ENCODE peak calls at places on chromosomes 2 and 18, in six cellular contexts. C is aorta, B is heart left ventricle, H is uterus, Z is heart right ventricle, I is PC-3. N is an unnamed sample.

GRCh38 chr2:54899576-54900200 is 150.6 kb downstream of the RTN4 start:
- DNase-seq in C (no peak), I (peak), B (no peak), H (no peak), Z (no peak), N (no peak)

GRCh38 chr18:62325806-62326645 is 916 bp downstream of the TNFRSF11A start:
- DNase-seq in H (no peak), B (no peak), C (peak), Z (no peak), I (peak), N (no peak)

GRCh38 chr18:39448942-39449341 is 1883.3 kb upstream of the CELF4 start:
- DNase-seq in B (no peak), H (no peak), C (no peak), I (peak), Z (no peak), N (no peak)

GRCh38 chr2:199606193-199606780 is 148.5 kb upstream of the SATB2 start:
- DNase-seq in B (no peak), Z (no peak), C (no peak), I (peak), H (no peak), N (no peak)

GRCh38 chr18:45938488-45938935 is 28.6 kb downstream of the EPG5 start:
- DNase-seq in I (no peak), C (no peak), Z (no peak), B (no peak), H (no peak), N (no peak)

GRCh38 chr2:187917535-187917934 is 363.3 kb upstream of the TFPI start:
- DNase-seq in I (peak), Z (no peak), B (no peak), H (no peak), C (no peak), N (no peak)

GRCh38 chr2:167264380-167264779 is 376.1 kb downstream of the XIRP2 start:
- DNase-seq in I (peak), C (no peak), B (no peak), Z (no peak), H (no peak), N (no peak)

GRCh38 chr2:120445431-120446143 is 99.7 kb downstream of the INHBB start:
- DNase-seq in H (no peak), I (peak), B (no peak), C (no peak), Z (no peak), N (no peak)

GRCh38 chr2:2910259-2910658 is 467.4 kb downstream of the EIPR1 start:
- DNase-seq in I (no peak), C (no peak), Z (no peak), H (no peak), B (no peak), N (no peak)

GRCh38 chr18:25826377-25826776 is 264.0 kb downstream of the SS18 start:
- DNase-seq in B (no peak), H (no peak), I (no peak), Z (no peak), C (no peak), N (no peak)

GRCh38 chr2:29031046-29031445 is 43.3 kb downstream of the PCARE start:
- DNase-seq in I (no peak), C (no peak), Z (no peak), H (no peak), B (no peak), N (no peak)

GRCh38 chr2:172131713-172132555 is 29.2 kb upstream of the DLX2 start:
- DNase-seq in H (no peak), I (no peak), B (no peak), Z (no peak), C (no peak), N (no peak)

GRCh38 chr2:221085376-221085900 is 486.7 kb downstream of the EPHA4 start:
- DNase-seq in B (no peak), I (no peak), C (no peak), H (no peak), Z (no peak), N (no peak)

GRCh38 chr2:172195836-172196376 is 93.2 kb upstream of the DLX2 start:
- DNase-seq in I (peak), B (no peak), H (no peak), Z (no peak), C (no peak), N (no peak)

GRCh38 chr2:23425338-23425871 is 40.4 kb downstream of the KLHL29 start:
- DNase-seq in B (no peak), H (no peak), I (no peak), Z (no peak), C (no peak), N (peak)

GRCh38 chr18:58979615-58980014 is 114.9 kb downstream of the ZNF532 start:
- DNase-seq in C (no peak), B (no peak), Z (no peak), H (no peak), I (no peak), N (no peak)

GRCh38 chr18:58988595-58988994 is 123.9 kb downstream of the ZNF532 start:
- DNase-seq in C (no peak), Z (no peak), I (no peak), H (no peak), B (no peak), N (no peak)

GRCh38 chr18:58978916-58979315 is 114.2 kb downstream of the ZNF532 start:
- DNase-seq in B (no peak), I (no peak), C (no peak), H (no peak), Z (no peak), N (no peak)

GRCh38 chr18:58980991-58981390 is 116.3 kb downstream of the ZNF532 start:
- DNase-seq in Z (no peak), I (no peak), C (no peak), H (no peak), B (no peak), N (no peak)

DNA sequence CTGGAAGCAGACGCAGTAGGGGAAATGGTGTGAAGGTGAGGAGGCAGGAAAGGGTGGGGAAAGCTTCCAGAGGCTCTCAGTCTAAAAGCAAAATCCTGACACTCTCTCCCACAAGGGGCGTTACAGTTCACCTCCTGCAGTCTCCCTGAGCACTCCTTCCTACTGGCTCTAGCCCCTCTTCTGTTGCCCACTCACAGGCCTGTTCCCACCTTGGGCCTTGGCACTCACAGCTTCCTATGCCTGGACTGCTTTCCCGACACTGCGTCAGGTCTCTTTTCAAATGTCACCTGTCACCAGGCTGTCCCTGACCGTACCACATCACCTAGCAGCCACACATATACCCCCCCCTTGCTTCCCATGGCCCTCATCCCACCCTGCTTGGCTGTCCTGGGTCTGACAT is 118.6 kb downstream of the ZNF532 start:
- DNase-seq in C (no peak), I (no peak), H (no peak), B (peak), Z (no peak), N (no peak)
- H3K27ac ChIP-seq in C (no peak), I (no peak), H (no peak), B (no peak), Z (peak), N (peak)

DNA sequence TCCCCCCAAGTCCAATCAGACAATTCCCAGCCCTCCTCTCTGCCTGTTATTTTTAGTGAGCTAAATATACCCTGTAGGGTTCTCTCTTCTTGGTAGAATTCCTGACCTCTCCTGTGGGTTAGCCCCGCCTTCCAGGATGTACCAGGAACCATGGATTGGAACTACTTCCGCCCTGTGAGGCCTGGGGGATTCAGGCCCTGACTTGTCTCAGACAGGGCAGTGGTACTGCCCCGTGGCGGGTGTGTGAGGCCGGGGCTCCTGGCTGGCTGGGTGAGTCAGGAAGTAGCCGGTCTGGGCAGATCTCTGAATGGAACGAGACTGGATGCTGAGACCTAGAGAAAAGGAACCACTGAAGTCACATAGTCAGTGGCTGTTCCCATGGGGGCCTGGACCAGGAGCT is 50.5 kb downstream of the DYSF start:
- DNase-seq in C (no peak), Z (peak), I (no peak), B (peak), H (no peak), N (peak)
- H3K27ac ChIP-seq in C (no peak), Z (peak), I (no peak), B (peak), H (peak), N (peak)

GRCh38 chr18:50128506-50129271 is 66.3 kb downstream of the MYO5B start:
- DNase-seq in I (no peak), B (no peak), H (no peak), Z (no peak), C (no peak), N (no peak)
- H3K27ac ChIP-seq in I (no peak), B (no peak), H (no peak), Z (no peak), C (no peak), N (no peak)

GRCh38 chr2:215900203-215900611 is 113.1 kb downstream of the MREG start:
- DNase-seq in C (peak), H (no peak), I (peak), B (no peak), Z (no peak), N (peak)
- H3K27ac ChIP-seq in C (no peak), H (no peak), I (peak), B (no peak), Z (no peak), N (no peak)

GRCh38 chr18:26981373-26982082 is 116.0 kb upstream of the AQP4 start:
- DNase-seq in B (no peak), H (no peak), I (no peak), Z (no peak), C (no peak), N (no peak)
- H3K27ac ChIP-seq in B (no peak), H (no peak), I (no peak), Z (no peak), C (no peak), N (no peak)

GRCh38 chr2:239299218-239299939 is 101.4 kb downstream of the HDAC4 start:
- DNase-seq in H (peak), I (no peak), C (peak), B (no peak), Z (no peak), N (no peak)
- H3K27ac ChIP-seq in H (no peak), I (no peak), C (no peak), B (no peak), Z (no peak), N (no peak)

GRCh38 chr18:48932822-48933510 is 17.8 kb downstream of the SMAD7 start:
- DNase-seq in H (no peak), B (no peak), C (no peak), Z (no peak), I (no peak), N (no peak)
- H3K27ac ChIP-seq in H (peak), B (peak), C (peak), Z (peak), I (no peak), N (peak)

GRCh38 chr2:98020992-98021713 is 25.4 kb upstream of the TMEM131 start:
- DNase-seq in B (no peak), H (no peak), C (no peak), Z (no peak), I (no peak), N (peak)
- H3K27ac ChIP-seq in B (no peak), H (no peak), C (no peak), Z (no peak), I (no peak), N (no peak)

GRCh38 chr2:32715391-32715841 is 87.6 kb downstream of the TTC27 start:
- DNase-seq in C (no peak), I (no peak), Z (no peak), H (no peak), B (no peak), N (no peak)

GRCh38 chr2:32714521-32714920 is 86.7 kb downstream of the TTC27 start:
- DNase-seq in B (no peak), C (no peak), I (no peak), H (no peak), Z (no peak), N (no peak)

GRCh38 chr2:32712870-32713269 is 85.0 kb downstream of the TTC27 start:
- DNase-seq in H (no peak), C (no peak), B (peak), I (no peak), Z (no peak), N (no peak)

GRCh38 chr2:32711908-32712307 is 84.1 kb downstream of the TTC27 start:
- DNase-seq in B (no peak), H (no peak), I (no peak), C (no peak), Z (no peak), N (no peak)

GRCh38 chr2:32711219-32711618 is 83.4 kb downstream of the TTC27 start:
- DNase-seq in B (no peak), Z (no peak), I (peak), C (no peak), H (no peak), N (no peak)
- H3K27ac ChIP-seq in B (peak), Z (no peak), I (peak), C (no peak), H (no peak), N (peak)